ENCODE peak calls at places on chromosome 5, in six cellular contexts. T is iPS-NIHi11, W is coronary artery, Y is NCI-H2171, J is RWPE2, E is AG20443. L is an unnamed sample.

GRCh38 chr5:169591636-169592035 is 8.1 kb downstream of the SPDL1 start:
- DNase-seq in T (no peak), W (no peak), Y (no peak), J (no peak), E (peak), L (no peak)

GRCh38 chr5:175809531-175810121 is 61.8 kb upstream of the CPLX2 start:
- DNase-seq in T (no peak), W (no peak), Y (no peak), J (peak), E (peak), L (peak)

GRCh38 chr5:124337996-124338395 is 408.4 kb downstream of the ZNF608 start:
- DNase-seq in T (no peak), W (no peak), Y (no peak), J (no peak), E (no peak), L (no peak)

GRCh38 chr5:138385660-138386059 is 33.2 kb downstream of the KDM3B start:
- DNase-seq in T (no peak), W (no peak), Y (no peak), J (no peak), E (no peak), L (no peak)

GRCh38 chr5:137730331-137730730 is 5.6 kb downstream of the KLHL3 start:
- DNase-seq in T (no peak), W (no peak), Y (no peak), J (no peak), E (peak), L (no peak)

GRCh38 chr5:6236858-6237481 is 141.4 kb downstream of the MED10 start:
- DNase-seq in T (no peak), W (no peak), Y (no peak), J (no peak), E (no peak), L (no peak)

GRCh38 chr5:131022811-131023210 is 142.2 kb downstream of the HINT1 start:
- DNase-seq in T (no peak), W (no peak), Y (no peak), J (no peak), E (no peak), L (no peak)

GRCh38 chr5:10140195-10140973 is 109.3 kb downstream of the ATPSCKMT start:
- DNase-seq in T (peak), W (no peak), Y (no peak), J (no peak), E (peak), L (no peak)

GRCh38 chr5:131641494-131641893 is 6.5 kb upstream of the RAPGEF6 start:
- DNase-seq in T (no peak), W (no peak), Y (no peak), J (no peak), E (no peak), L (no peak)

GRCh38 chr5:32833621-32834102 is 122.5 kb downstream of the NPR3 start:
- DNase-seq in T (no peak), W (no peak), Y (no peak), J (no peak), E (no peak), L (no peak)

GRCh38 chr5:505946-506555 is 18.2 kb downstream of the SLC9A3 start:
- DNase-seq in T (no peak), W (no peak), Y (no peak), J (no peak), E (no peak), L (no peak)

GRCh38 chr5:139847790-139848507 is 52.3 kb downstream of the PSD2 start:
- DNase-seq in T (peak), W (no peak), Y (no peak), J (no peak), E (peak), L (peak)

L was measured in A673.